ENCODE peak calls at places on chromosomes 11 and 22, in five cellular contexts. U is hepatic stellate cell; N is stimulated activated CD4-positive, alpha-beta T cell treated with anti-CD3 and anti-CD28 coated beads, Interleukin-4, amount 100 ng/mL, for 1 hour; Y is nucleus accumbens; K is NCI-H460. H is an unnamed sample.

GRCh38 chr11:127859941-127860354 is 727.4 kb downstream of the ETS1 start:
- DNase-seq in U (no peak), N (no peak), Y (no peak), K (no peak), H (no peak)

GRCh38 chr22:43088979-43089717 is at the start of gene TTLL1:
- DNase-seq in U (peak), N (peak), Y (peak), K (peak), H (peak)

GRCh38 chr11:102849319-102849718 is 5.9 kb upstream of the MMP3 start:
- DNase-seq in U (no peak), N (no peak), Y (no peak), K (no peak), H (no peak)

GRCh38 chr11:110431212-110432073 is 1.7 kb downstream of the FDX1 start:
- DNase-seq in U (peak), N (no peak), Y (no peak), K (no peak), H (no peak)

GRCh38 chr11:109914809-109915653 is 178.2 kb upstream of the ZC3H12C start:
- DNase-seq in U (no peak), N (no peak), Y (no peak), K (no peak), H (peak)

GRCh38 chr11:130434521-130435223 is 6.3 kb upstream of the ADAMTS8 start:
- DNase-seq in U (peak), N (peak), Y (peak), K (peak), H (peak)

GRCh38 chr22:30891443-30891755 is 77.2 kb downstream of the MORC2 start:
- DNase-seq in U (no peak), N (no peak), Y (no peak), K (no peak), H (no peak)

GRCh38 chr11:100684101-100685065 is 2.7 kb upstream of the ARHGAP42 start:
- DNase-seq in U (no peak), N (no peak), Y (no peak), K (no peak), H (no peak)

GRCh38 chr22:24768537-24769374 is 5.8 kb downstream of the PIWIL3 start:
- DNase-seq in U (peak), N (peak), Y (peak), K (peak), H (peak)

GRCh38 chr22:24390576-24390975 is 36.8 kb upstream of the ADORA2A start:
- DNase-seq in U (no peak), N (no peak), Y (no peak), K (no peak), H (no peak)

GRCh38 chr11:73344191-73344607 is 32.0 kb upstream of the RELT start:
- DNase-seq in U (peak), N (no peak), Y (peak), K (no peak), H (no peak)

GRCh38 chr11:69308936-69309799 is 15.2 kb downstream of the MYEOV start:
- DNase-seq in U (no peak), N (no peak), Y (no peak), K (no peak), H (no peak)

GRCh38 chr11:130118636-130119387 is 40.8 kb upstream of the ST14 start:
- DNase-seq in U (no peak), N (no peak), Y (no peak), K (no peak), H (no peak)

GRCh38 chr11:47467372-47467771 is 18.4 kb upstream of the RAPSN start:
- DNase-seq in U (no peak), N (no peak), Y (peak), K (no peak), H (no peak)

GRCh38 chr11:46279393-46280099 is 2.1 kb downstream of the CREB3L1 start:
- DNase-seq in U (peak), N (no peak), Y (peak), K (no peak), H (peak)

GRCh38 chr11:126816655-126817054 is 183.9 kb downstream of the KIRREL3 start:
- DNase-seq in U (no peak), N (no peak), Y (no peak), K (no peak), H (no peak)

GRCh38 chr11:69035959-69036340 is 12.8 kb upstream of the TPCN2 start:
- DNase-seq in U (peak), N (no peak), Y (no peak), K (no peak), H (no peak)

GRCh38 chr22:42016111-42016510 is 17.5 kb downstream of the WBP2NL start:
- DNase-seq in U (no peak), N (no peak), Y (no peak), K (no peak), H (no peak)

GRCh38 chr11:16406226-16406625 is 49.9 kb upstream of the SOX6 start:
- DNase-seq in U (no peak), N (no peak), Y (no peak), K (no peak), H (no peak)

GRCh38 chr11:134644489-134645456 is 232.7 kb upstream of the B3GAT1 start:
- DNase-seq in U (peak), N (no peak), Y (no peak), K (no peak), H (no peak)

GRCh38 chr11:79013509-79013908 is 427.3 kb downstream of the TENM4 start:
- DNase-seq in U (peak), N (no peak), Y (no peak), K (no peak), H (no peak)

GRCh38 chr11:69941546-69942332 is 122.5 kb upstream of the FGF3 start:
- DNase-seq in U (no peak), N (no peak), Y (no peak), K (no peak), H (no peak)

GRCh38 chr11:9840460-9841004 is 176.7 kb downstream of the SWAP70 start:
- DNase-seq in U (no peak), N (no peak), Y (no peak), K (no peak), H (no peak)

GRCh38 chr11:66878554-66878953 is 21.7 kb downstream of the LRFN4 start:
- DNase-seq in U (no peak), N (no peak), Y (no peak), K (no peak), H (no peak)

GRCh38 chr11:57515332-57516060 is at the start of gene SLC43A1:
- DNase-seq in U (peak), N (peak), Y (no peak), K (no peak), H (peak)

H was measured in endothelial cell.